ENCODE peak calls at places on chromosomes 12 and 14, in seven cellular contexts. E, J, C, P, B, R and Q are unnamed samples. For H3K9me3, the result is how much of the 10 kb centered on the place peaks cover.

GRCh38 chr12:58069268-58069967 is 128.1 kb downstream of the ATP23 start:
- DNase-seq in E (no peak), J (no peak), C (peak), P (no peak), B (no peak), R (no peak), Q (peak)

GRCh38 chr14:99883866-99884650 is 90.8 kb downstream of the EML1 start:
- DNase-seq in E (no peak), J (peak), C (no peak), P (no peak), B (no peak), R (no peak), Q (no peak)

GRCh38 chr12:20646239-20646827 is 48.8 kb upstream of the SLCO1C1 start:
- DNase-seq in E (peak), J (peak), C (peak), P (no peak), B (peak), R (peak), Q (peak)

GRCh38 chr12:31875609-31875964 is 83.6 kb upstream of the RESF1 start:
- DNase-seq in E (no peak), J (no peak), C (no peak), P (no peak), B (no peak), R (no peak), Q (no peak)

GRCh38 chr12:2051700-2052625 is 824 bp upstream of the CACNA1C start:
- DNase-seq in E (no peak), J (peak), C (no peak), P (peak), B (no peak), R (no peak), Q (peak)

GRCh38 chr12:46368138-46368537 is 4.4 kb downstream of the SLC38A2 start:
- DNase-seq in E (peak), J (no peak), C (no peak), P (no peak), B (no peak), R (no peak), Q (peak)

GRCh38 chr14:43539210-43539609 is 967.9 kb downstream of the FSCB start:
- DNase-seq in E (peak), J (peak), C (no peak), P (peak), B (peak), R (peak), Q (peak)

GRCh38 chr12:64826234-64826633 is 1.8 kb downstream of the TBC1D30 start:
- DNase-seq in E (no peak), J (peak), C (peak), P (peak), B (no peak), R (no peak), Q (peak)

GRCh38 chr12:8033153-8034044 is 883 bp downstream of the FOXJ2 start:
- DNase-seq in E (no peak), J (peak), C (peak), P (peak), B (peak), R (no peak), Q (peak)

GRCh38 chr12:6292606-6293005 is 17.9 kb upstream of the PLEKHG6 start:
- DNase-seq in E (peak), J (no peak), C (no peak), P (no peak), B (peak), R (no peak), Q (peak)

GRCh38 chr12:88153959-88154358 is 11.9 kb downstream of the TMTC3 start:
- DNase-seq in E (peak), J (peak), C (peak), P (no peak), B (peak), R (peak), Q (peak)

GRCh38 chr14:67137744-67138371 is 51.4 kb upstream of the GARIN2 start:
- DNase-seq in E (no peak), J (no peak), C (peak), P (no peak), B (peak), R (no peak), Q (peak)

DNA sequence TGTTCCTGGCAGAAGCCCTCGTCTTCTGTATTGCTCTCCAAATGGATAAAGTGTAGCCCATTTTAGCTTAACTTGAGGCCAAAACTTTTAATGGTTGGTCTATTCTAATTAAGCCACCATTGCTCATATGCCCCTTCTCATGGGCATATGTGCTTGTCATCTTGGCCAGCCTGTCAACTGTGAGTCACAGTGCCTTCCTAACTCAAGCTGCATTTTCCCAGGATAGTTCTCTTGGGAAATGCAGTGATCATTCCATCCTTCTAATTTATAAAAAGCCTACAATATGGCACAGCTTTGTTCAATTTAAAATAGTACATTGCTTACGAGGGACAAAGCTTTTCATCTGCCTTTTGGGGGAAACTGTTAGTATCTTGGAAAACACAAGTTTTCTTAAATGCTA is 6.6 kb downstream of the PTHLH start:
- DNase-seq in E (no peak), J (no peak), C (peak), P (no peak), B (peak), R (no peak), Q (peak)
- H3K9ac ChIP-seq in E (no peak), J (no peak), C (no peak), P (no peak), B (peak), R (no peak), Q (no peak)

GRCh38 chr14:82080319-82080718 is 546.7 kb upstream of the SEL1L start:
- DNase-seq in E (no peak), J (peak), C (no peak), P (peak), B (no peak), R (no peak), Q (no peak)
- H3K4me3 ChIP-seq in E (no peak), J (no peak), C (no peak), P (no peak), B (no peak), R (no peak), Q (no peak)

GRCh38 chr12:66072135-66072534 is 58.4 kb downstream of the LLPH start:
- DNase-seq in E (no peak), J (no peak), C (no peak), P (no peak), B (no peak), R (no peak), Q (no peak)
- H3K9me3 ChIP-seq in E (under half), J (under half), C (under half), P (under half), B (under half), R (under half), Q (under half)

GRCh38 chr12:90024261-90024660 is 315.6 kb upstream of the ATP2B1 start:
- DNase-seq in E (no peak), J (no peak), C (no peak), P (no peak), B (peak), R (no peak), Q (peak)
- H3K9ac ChIP-seq in E (no peak), J (no peak), C (no peak), P (no peak), B (no peak), R (no peak), Q (no peak)

GRCh38 chr12:108516511-108517275 is 1.6 kb downstream of the FICD start:
- DNase-seq in E (no peak), J (no peak), C (peak), P (peak), B (peak), R (no peak), Q (no peak)
- H3K4me3 ChIP-seq in E (no peak), J (no peak), C (peak), P (peak), B (peak), R (peak), Q (peak)